ENCODE peak calls at places on chromosomes 11 and 22, in six cellular contexts. D, O, P, M, W and Y are unnamed samples.

GRCh38 chr11:69637956-69638871 is 2.7 kb upstream of the CCND1 start:
- DNase-seq in D (peak), M (no peak), P (no peak), O (peak), W (peak), Y (peak)

GRCh38 chr11:24697722-24698121 is 200.9 kb downstream of the LUZP2 start:
- DNase-seq in O (no peak), W (no peak), D (no peak), P (no peak), M (no peak), Y (no peak)

GRCh38 chr22:48753752-48754517 is 1073.7 kb downstream of the BRD1 start:
- DNase-seq in M (no peak), D (no peak), O (no peak), W (no peak), P (no peak), Y (no peak)

GRCh38 chr11:94823127-94823732 is 55.1 kb downstream of the AMOTL1 start:
- DNase-seq in W (no peak), M (no peak), D (no peak), P (no peak), O (no peak), Y (no peak)

GRCh38 chr22:45878901-45879551 is 97.9 kb downstream of the WNT7B start:
- DNase-seq in P (no peak), O (peak), D (no peak), W (no peak), M (no peak), Y (no peak)

GRCh38 chr11:117126223-117126965 is 17.7 kb upstream of the PAFAH1B2 start:
- DNase-seq in M (no peak), W (no peak), P (no peak), O (no peak), D (no peak), Y (no peak)

GRCh38 chr11:36465449-36466163 is 44.5 kb downstream of the TRAF6 start:
- DNase-seq in P (no peak), W (no peak), O (no peak), D (no peak), M (no peak), Y (no peak)

GRCh38 chr11:61713464-61713863 is 33.3 kb downstream of the DAGLA start:
- DNase-seq in P (no peak), D (no peak), M (no peak), O (no peak), W (no peak), Y (no peak)

GRCh38 chr11:45798793-45799441 is 6.0 kb upstream of the SLC35C1 start:
- DNase-seq in M (no peak), W (no peak), P (no peak), O (peak), D (peak), Y (no peak)

GRCh38 chr11:98411777-98412176 is 609.0 kb upstream of the CNTN5 start:
- DNase-seq in O (no peak), W (no peak), D (no peak), M (no peak), P (no peak), Y (no peak)